ENCODE peak calls at places on chromosomes 1 and 21, in nine cellular contexts. One of them, this sample, is unnamed.

GRCh38 chr1:167697667-167698141 is 24.1 kb upstream of the MPZL1 start:
- DNase-seq in pancreas: no peak
- DNase-seq in thoracic aorta: no peak
- DNase-seq in heart left ventricle: peak; percentile 85
- DNase-seq in A673: no peak
- DNase-seq in endodermal cell: no peak
- DNase-seq in Panc1: no peak
- DNase-seq in aorta: no peak
- DNase-seq in iPS DF 6.9: no peak
- DNase-seq in this sample: peak; percentile 81

GRCh38 chr1:88650676-88651418 is 33.2 kb upstream of the PKN2 start:
- DNase-seq in thoracic aorta: no peak
- DNase-seq in Panc1: no peak
- DNase-seq in A673: no peak
- DNase-seq in pancreas: no peak
- DNase-seq in endodermal cell: no peak
- DNase-seq in heart left ventricle: no peak
- DNase-seq in aorta: no peak
- DNase-seq in iPS DF 6.9: no peak
- DNase-seq in this sample: no peak

GRCh38 chr1:23588749-23589505 is 29.6 kb upstream of the ID3 start:
- DNase-seq in Panc1: no peak
- DNase-seq in aorta: no peak
- DNase-seq in thoracic aorta: no peak
- DNase-seq in pancreas: no peak
- DNase-seq in A673: no peak
- DNase-seq in heart left ventricle: no peak
- DNase-seq in iPS DF 6.9: no peak
- DNase-seq in endodermal cell: no peak
- DNase-seq in this sample: peak; percentile 26

GRCh38 chr1:224433041-224433670 is 1.4 kb downstream of the WDR26 start:
- DNase-seq in A673: peak; percentile 22
- DNase-seq in aorta: no peak
- DNase-seq in thoracic aorta: no peak
- DNase-seq in Panc1: no peak
- DNase-seq in pancreas: no peak
- DNase-seq in endodermal cell: peak; percentile 59
- DNase-seq in heart left ventricle: peak; percentile 64
- DNase-seq in iPS DF 6.9: no peak
- DNase-seq in this sample: no peak

GRCh38 chr1:9690440-9691107 is 39.0 kb downstream of the PIK3CD start:
- DNase-seq in iPS DF 6.9: no peak
- DNase-seq in Panc1: no peak
- DNase-seq in aorta: no peak
- DNase-seq in A673: no peak
- DNase-seq in heart left ventricle: no peak
- DNase-seq in thoracic aorta: no peak
- DNase-seq in endodermal cell: peak; percentile 65
- DNase-seq in pancreas: no peak
- DNase-seq in this sample: no peak

GRCh38 chr1:214658785-214659184 is 55.8 kb downstream of the CENPF start:
- DNase-seq in A673: peak; percentile 9
- DNase-seq in heart left ventricle: no peak
- DNase-seq in thoracic aorta: no peak
- DNase-seq in pancreas: no peak
- DNase-seq in iPS DF 6.9: no peak
- DNase-seq in endodermal cell: peak; percentile 61
- DNase-seq in aorta: no peak
- DNase-seq in Panc1: no peak
- DNase-seq in this sample: no peak

GRCh38 chr1:158149175-158149574 is 31.5 kb upstream of the CD1D start:
- DNase-seq in pancreas: no peak
- DNase-seq in endodermal cell: no peak
- DNase-seq in heart left ventricle: no peak
- DNase-seq in A673: no peak
- DNase-seq in aorta: no peak
- DNase-seq in Panc1: no peak
- DNase-seq in iPS DF 6.9: no peak
- DNase-seq in thoracic aorta: no peak
- DNase-seq in this sample: peak; percentile 33

GRCh38 chr1:224168859-224169380 is 14.1 kb upstream of the DEGS1 start:
- DNase-seq in heart left ventricle: no peak
- DNase-seq in aorta: no peak
- DNase-seq in Panc1: no peak
- DNase-seq in iPS DF 6.9: no peak
- DNase-seq in A673: no peak
- DNase-seq in thoracic aorta: no peak
- DNase-seq in endodermal cell: no peak
- DNase-seq in pancreas: no peak
- DNase-seq in this sample: no peak

GRCh38 chr1:10724511-10724910 is 71.9 kb downstream of the CASZ1 start:
- DNase-seq in aorta: no peak
- DNase-seq in A673: no peak
- DNase-seq in Panc1: no peak
- DNase-seq in iPS DF 6.9: no peak
- DNase-seq in endodermal cell: no peak
- DNase-seq in thoracic aorta: no peak
- DNase-seq in heart left ventricle: no peak
- DNase-seq in pancreas: no peak
- DNase-seq in this sample: no peak

GRCh38 chr1:10724052-10724494 is 72.4 kb downstream of the CASZ1 start:
- DNase-seq in thoracic aorta: no peak
- DNase-seq in Panc1: peak; percentile 64
- DNase-seq in heart left ventricle: no peak
- DNase-seq in A673: no peak
- DNase-seq in endodermal cell: no peak
- DNase-seq in pancreas: no peak
- DNase-seq in iPS DF 6.9: no peak
- DNase-seq in aorta: peak; percentile 81
- DNase-seq in this sample: peak; percentile 63

GRCh38 chr1:10726355-10726754 is 70.1 kb downstream of the CASZ1 start:
- DNase-seq in aorta: peak; percentile 88
- DNase-seq in iPS DF 6.9: no peak
- DNase-seq in A673: no peak
- DNase-seq in pancreas: peak; percentile 68
- DNase-seq in endodermal cell: no peak
- DNase-seq in heart left ventricle: peak; percentile 82
- DNase-seq in Panc1: no peak
- DNase-seq in thoracic aorta: peak; percentile 15
- DNase-seq in this sample: peak; percentile 81

GRCh38 chr1:10723317-10723716 is 73.1 kb downstream of the CASZ1 start:
- DNase-seq in heart left ventricle: no peak
- DNase-seq in A673: no peak
- DNase-seq in iPS DF 6.9: no peak
- DNase-seq in endodermal cell: no peak
- DNase-seq in pancreas: no peak
- DNase-seq in thoracic aorta: no peak
- DNase-seq in aorta: no peak
- DNase-seq in Panc1: no peak
- DNase-seq in this sample: no peak

DNA sequence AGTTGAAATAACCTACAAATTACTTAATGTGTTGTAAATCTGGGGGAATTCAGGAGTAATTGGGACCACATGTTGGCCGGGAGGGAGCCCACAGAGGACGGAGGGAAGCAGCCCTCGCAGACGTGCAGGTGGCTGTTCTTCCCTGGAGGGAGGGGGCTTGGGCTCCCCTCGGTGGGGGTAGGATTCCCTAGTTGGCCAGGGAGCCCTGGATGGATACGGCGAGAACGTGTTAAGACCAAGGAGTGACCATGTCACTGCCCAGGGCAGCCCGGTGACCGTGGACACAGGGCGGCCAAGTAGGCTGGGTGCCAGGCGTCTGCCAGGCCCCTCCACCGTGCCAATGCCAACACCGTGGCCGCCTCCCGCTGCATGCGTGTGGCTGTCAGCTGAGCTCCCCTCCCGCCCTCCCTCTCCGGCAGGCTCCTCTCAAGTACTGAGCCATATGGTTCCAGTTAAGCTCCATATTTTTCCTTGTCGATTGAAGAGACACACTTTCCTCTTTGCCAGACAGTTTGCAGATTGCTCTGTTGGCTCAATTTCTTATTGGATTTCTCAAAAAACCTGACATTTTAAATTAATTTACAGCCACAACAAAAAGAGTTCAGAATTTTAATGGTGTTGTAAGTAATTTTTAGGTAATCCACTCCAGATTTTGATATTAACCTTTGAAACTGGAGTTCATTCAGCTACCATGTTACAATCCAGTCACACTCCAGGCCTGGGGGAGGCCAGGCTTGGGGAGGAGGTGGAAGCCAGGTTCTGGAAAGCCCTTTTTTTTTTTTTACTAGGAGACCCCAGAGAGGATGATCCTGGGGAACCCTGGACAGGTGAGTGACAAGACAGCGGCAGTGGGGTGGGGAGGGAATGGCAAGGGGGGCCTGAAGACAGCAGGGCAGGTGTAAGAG is 71.2 kb downstream of the CASZ1 start:
- DNase-seq in A673: peak; percentile 82
- DNase-seq in thoracic aorta: peak; percentile 19
- DNase-seq in Panc1: no peak
- DNase-seq in aorta: peak; percentile 93
- DNase-seq in iPS DF 6.9: no peak
- DNase-seq in pancreas: peak; percentile 79
- DNase-seq in endodermal cell: no peak
- DNase-seq in heart left ventricle: no peak
- DNase-seq in this sample: peak; percentile 73
- H3K27ac ChIP-seq in A673: peak overlapping the region; percentile 38
- H3K27ac ChIP-seq in thoracic aorta: no peak overlapping the region
- H3K27ac ChIP-seq in Panc1: peak overlapping the region; percentile 51
- H3K27ac ChIP-seq in aorta: peak overlapping the region; percentile 53
- H3K27ac ChIP-seq in iPS DF 6.9: no peak overlapping the region
- H3K27ac ChIP-seq in pancreas: peak overlapping the region; percentile 90
- H3K27ac ChIP-seq in endodermal cell: no peak overlapping the region
- H3K27ac ChIP-seq in heart left ventricle: peak overlapping the region; percentile 79
- H3K27ac ChIP-seq in this sample: peak overlapping the region; percentile 94

GRCh38 chr21:34670220-34670961 is 1.6 kb downstream of the CLIC6 start:
- DNase-seq in pancreas: peak; percentile 69
- DNase-seq in Panc1: no peak
- DNase-seq in aorta: peak; percentile 87
- DNase-seq in thoracic aorta: no peak
- DNase-seq in iPS DF 6.9: no peak
- DNase-seq in endodermal cell: peak; percentile 83
- DNase-seq in heart left ventricle: peak; percentile 63
- DNase-seq in A673: no peak
- DNase-seq in this sample: no peak

GRCh38 chr21:34673006-34673405 is 4.2 kb downstream of the CLIC6 start:
- DNase-seq in iPS DF 6.9: no peak
- DNase-seq in heart left ventricle: no peak
- DNase-seq in pancreas: no peak
- DNase-seq in endodermal cell: no peak
- DNase-seq in A673: no peak
- DNase-seq in aorta: no peak
- DNase-seq in Panc1: no peak
- DNase-seq in thoracic aorta: no peak
- DNase-seq in this sample: no peak

GRCh38 chr21:34670962-34671348 is 2.2 kb downstream of the CLIC6 start:
- DNase-seq in endodermal cell: no peak
- DNase-seq in pancreas: no peak
- DNase-seq in Panc1: no peak
- DNase-seq in iPS DF 6.9: no peak
- DNase-seq in heart left ventricle: no peak
- DNase-seq in thoracic aorta: no peak
- DNase-seq in aorta: no peak
- DNase-seq in A673: no peak
- DNase-seq in this sample: no peak

GRCh38 chr21:34671891-34672290 is 3.1 kb downstream of the CLIC6 start:
- DNase-seq in aorta: no peak
- DNase-seq in endodermal cell: no peak
- DNase-seq in A673: no peak
- DNase-seq in iPS DF 6.9: no peak
- DNase-seq in pancreas: no peak
- DNase-seq in thoracic aorta: no peak
- DNase-seq in Panc1: no peak
- DNase-seq in heart left ventricle: no peak
- DNase-seq in this sample: no peak

DNA sequence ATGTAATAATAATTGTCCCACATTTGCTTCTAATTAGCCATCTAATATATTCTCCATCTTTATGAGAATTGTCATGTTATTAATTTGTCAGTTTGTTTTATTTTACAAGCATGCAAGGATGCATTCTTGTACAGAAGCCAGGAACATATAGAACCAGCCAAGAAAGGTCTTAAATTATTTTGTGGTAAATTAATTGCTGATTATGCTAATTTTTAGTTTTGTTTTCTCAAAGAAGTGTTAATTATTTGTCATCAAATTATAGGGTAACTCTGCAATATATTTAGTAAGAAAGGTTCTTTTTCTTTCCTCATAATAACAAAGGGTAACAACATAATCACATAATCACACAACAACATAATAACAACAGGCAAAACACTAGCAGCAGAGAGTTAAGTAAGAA is 5.7 kb downstream of the CLIC6 start:
- DNase-seq in thoracic aorta: no peak
- DNase-seq in endodermal cell: no peak
- DNase-seq in A673: no peak
- DNase-seq in heart left ventricle: no peak
- DNase-seq in aorta: no peak
- DNase-seq in pancreas: no peak
- DNase-seq in Panc1: no peak
- DNase-seq in iPS DF 6.9: no peak
- DNase-seq in this sample: no peak
- H3K36me3 ChIP-seq in thoracic aorta: no peaks in the 10 kb centered on the region
- H3K36me3 ChIP-seq in endodermal cell: no peaks in the 10 kb centered on the region
- H3K36me3 ChIP-seq in A673: no peaks in the 10 kb centered on the region
- H3K36me3 ChIP-seq in heart left ventricle: no peaks in the 10 kb centered on the region
- H3K36me3 ChIP-seq in aorta: no peaks in the 10 kb centered on the region
- H3K36me3 ChIP-seq in pancreas: no peaks in the 10 kb centered on the region
- H3K36me3 ChIP-seq in Panc1: no peaks in the 10 kb centered on the region
- H3K36me3 ChIP-seq in iPS DF 6.9: no peaks in the 10 kb centered on the region
- H3K36me3 ChIP-seq in this sample: no peaks in the 10 kb centered on the region

GRCh38 chr1:56574794-56575193 is 4.6 kb downstream of the PLPP3 start:
- DNase-seq in aorta: no peak
- DNase-seq in pancreas: no peak
- DNase-seq in iPS DF 6.9: no peak
- DNase-seq in Panc1: no peak
- DNase-seq in A673: no peak
- DNase-seq in thoracic aorta: no peak
- DNase-seq in endodermal cell: no peak
- DNase-seq in heart left ventricle: no peak
- DNase-seq in this sample: no peak

GRCh38 chr1:56575865-56576264 is 3.5 kb downstream of the PLPP3 start:
- DNase-seq in iPS DF 6.9: no peak
- DNase-seq in endodermal cell: no peak
- DNase-seq in A673: no peak
- DNase-seq in thoracic aorta: no peak
- DNase-seq in aorta: no peak
- DNase-seq in heart left ventricle: no peak
- DNase-seq in Panc1: no peak
- DNase-seq in pancreas: no peak
- DNase-seq in this sample: no peak

GRCh38 chr1:56572334-56573050 is 6.9 kb downstream of the PLPP3 start:
- DNase-seq in aorta: no peak
- DNase-seq in thoracic aorta: no peak
- DNase-seq in heart left ventricle: no peak
- DNase-seq in A673: no peak
- DNase-seq in endodermal cell: no peak
- DNase-seq in Panc1: no peak
- DNase-seq in pancreas: no peak
- DNase-seq in iPS DF 6.9: no peak
- DNase-seq in this sample: no peak

GRCh38 chr1:56570924-56571372 is 8.4 kb downstream of the PLPP3 start:
- DNase-seq in Panc1: no peak
- DNase-seq in pancreas: no peak
- DNase-seq in endodermal cell: no peak
- DNase-seq in thoracic aorta: no peak
- DNase-seq in A673: no peak
- DNase-seq in aorta: no peak
- DNase-seq in heart left ventricle: no peak
- DNase-seq in iPS DF 6.9: no peak
- DNase-seq in this sample: no peak

GRCh38 chr1:56573311-56573710 is 6.1 kb downstream of the PLPP3 start:
- DNase-seq in Panc1: no peak
- DNase-seq in endodermal cell: no peak
- DNase-seq in A673: no peak
- DNase-seq in thoracic aorta: no peak
- DNase-seq in aorta: no peak
- DNase-seq in pancreas: no peak
- DNase-seq in heart left ventricle: no peak
- DNase-seq in iPS DF 6.9: no peak
- DNase-seq in this sample: no peak
- H3K4me1 ChIP-seq in Panc1: peaks cover 25% of the 10 kb centered on the region
- H3K4me1 ChIP-seq in endodermal cell: peaks cover 5% of the 10 kb centered on the region
- H3K4me1 ChIP-seq in A673: no peaks in the 10 kb centered on the region
- H3K4me1 ChIP-seq in thoracic aorta: peaks cover 56% of the 10 kb centered on the region
- H3K4me1 ChIP-seq in aorta: peaks cover 27% of the 10 kb centered on the region
- H3K4me1 ChIP-seq in pancreas: peaks cover 78% of the 10 kb centered on the region
- H3K4me1 ChIP-seq in heart left ventricle: peaks cover 27% of the 10 kb centered on the region
- H3K4me1 ChIP-seq in iPS DF 6.9: peaks cover 4% of the 10 kb centered on the region
- H3K4me1 ChIP-seq in this sample: peaks cover 97% of the 10 kb centered on the region

GRCh38 chr1:15094719-15095491 is 58.6 kb upstream of the TMEM51 start:
- DNase-seq in pancreas: no peak
- DNase-seq in Panc1: no peak
- DNase-seq in thoracic aorta: no peak
- DNase-seq in heart left ventricle: no peak
- DNase-seq in endodermal cell: no peak
- DNase-seq in iPS DF 6.9: no peak
- DNase-seq in A673: no peak
- DNase-seq in aorta: peak; percentile 70
- DNase-seq in this sample: no peak

GRCh38 chr1:15094056-15094455 is 59.5 kb upstream of the TMEM51 start:
- DNase-seq in endodermal cell: no peak
- DNase-seq in A673: no peak
- DNase-seq in thoracic aorta: no peak
- DNase-seq in pancreas: no peak
- DNase-seq in Panc1: no peak
- DNase-seq in aorta: peak; percentile 71
- DNase-seq in heart left ventricle: no peak
- DNase-seq in iPS DF 6.9: no peak
- DNase-seq in this sample: no peak

GRCh38 chr1:15088146-15089025 is 65.2 kb upstream of the TMEM51 start:
- DNase-seq in aorta: peak; percentile 49
- DNase-seq in heart left ventricle: peak; percentile 18
- DNase-seq in thoracic aorta: no peak
- DNase-seq in iPS DF 6.9: no peak
- DNase-seq in Panc1: no peak
- DNase-seq in pancreas: no peak
- DNase-seq in A673: no peak
- DNase-seq in endodermal cell: no peak
- DNase-seq in this sample: no peak

GRCh38 chr1:15089244-15089992 is 64.1 kb upstream of the TMEM51 start:
- DNase-seq in iPS DF 6.9: no peak
- DNase-seq in heart left ventricle: peak; percentile 15
- DNase-seq in aorta: peak; percentile 34
- DNase-seq in Panc1: no peak
- DNase-seq in thoracic aorta: no peak
- DNase-seq in A673: no peak
- DNase-seq in pancreas: no peak
- DNase-seq in endodermal cell: no peak
- DNase-seq in this sample: no peak

GRCh38 chr1:15090373-15090772 is 63.2 kb upstream of the TMEM51 start:
- DNase-seq in endodermal cell: peak; percentile 94
- DNase-seq in iPS DF 6.9: no peak
- DNase-seq in thoracic aorta: no peak
- DNase-seq in pancreas: peak; percentile 89
- DNase-seq in aorta: peak; percentile 61
- DNase-seq in A673: no peak
- DNase-seq in heart left ventricle: peak; percentile 56
- DNase-seq in Panc1: no peak
- DNase-seq in this sample: no peak
- H3K27ac ChIP-seq in endodermal cell: no peak overlapping the region
- H3K27ac ChIP-seq in iPS DF 6.9: no peak overlapping the region
- H3K27ac ChIP-seq in thoracic aorta: no peak overlapping the region
- H3K27ac ChIP-seq in pancreas: peak overlapping the region; percentile 66
- H3K27ac ChIP-seq in aorta: no peak overlapping the region
- H3K27ac ChIP-seq in A673: no peak overlapping the region
- H3K27ac ChIP-seq in heart left ventricle: no peak overlapping the region
- H3K27ac ChIP-seq in Panc1: no peak overlapping the region
- H3K27ac ChIP-seq in this sample: no peak overlapping the region

This sample was measured in left ventricle myocardium inferior.